ENCODE peak calls at places on chromosomes 1 and 21, in nine cellular contexts. T, K, O, Q, R, W, C, S and D are unnamed samples.

GRCh38 chr1:202131956-202132821 is 9.5 kb downstream of the GPR37L1 start:
- DNase-seq in S (no peak), T (peak; percentile 76), C (no peak), R (peak; percentile 58), Q (no peak), K (no peak), W (peak; percentile 92), O (no peak), D (peak; percentile 56)

GRCh38 chr1:101311146-101311892 is 74.5 kb downstream of the S1PR1 start:
- DNase-seq in K (no peak), S (no peak), Q (no peak), R (no peak), T (no peak), C (no peak), O (no peak), W (no peak), D (no peak)

GRCh38 chr1:229620876-229621275 is 5.0 kb downstream of the TAF5L start:
- DNase-seq in T (no peak), O (no peak), S (no peak), C (no peak), K (no peak), W (no peak), Q (no peak), R (no peak), D (no peak)

GRCh38 chr1:50780797-50781196 is 179.3 kb downstream of the FAF1 start:
- DNase-seq in Q (no peak), R (no peak), O (no peak), W (no peak), C (no peak), S (no peak), K (no peak), T (no peak), D (no peak)

GRCh38 chr1:89425056-89425455 is 61.2 kb downstream of the GBP6 start:
- DNase-seq in O (no peak), T (no peak), W (no peak), R (no peak), S (peak; percentile 60), C (no peak), K (no peak), Q (no peak), D (no peak)

GRCh38 chr21:29092102-29092959 is 18.9 kb upstream of the CCT8 start:
- DNase-seq in K (no peak), W (no peak), Q (no peak), C (no peak), T (no peak), O (no peak), S (no peak), R (no peak), D (no peak)

GRCh38 chr1:101444873-101445618 is 208.2 kb downstream of the S1PR1 start:
- DNase-seq in T (no peak), S (no peak), R (no peak), K (no peak), Q (no peak), O (no peak), C (no peak), W (no peak), D (no peak)

GRCh38 chr1:199279872-199280649 is 641.2 kb downstream of the PTPRC start:
- DNase-seq in W (no peak), K (no peak), Q (no peak), R (no peak), S (no peak), O (no peak), C (no peak), T (no peak), D (no peak)

GRCh38 chr1:234212764-234213406 is 160.4 kb upstream of the COA6 start:
- DNase-seq in T (peak; percentile 19), R (no peak), S (peak; percentile 53), K (no peak), C (peak; percentile 1), Q (no peak), O (no peak), W (no peak), D (no peak)